ENCODE peak calls at places on chromosomes 13 and 19, in five cellular contexts. One of them, this sample, is unnamed.

GRCh38 chr19:13738073-13738472 is 26.2 kb upstream of the MRI1 start:
- DNase-seq in AG09319: no peak
- DNase-seq in neuronal stem cell: no peak
- DNase-seq in left ventricle myocardium inferior: no peak
- DNase-seq in stimulated activated CD4-positive, alpha-beta T cell treated with anti-CD3 and anti-CD28 coated beads, Interleukin-1b, Interleukin-23, amount 100 ng/mL, for 24 hours: no peak
- DNase-seq in this sample: no peak

GRCh38 chr13:19622189-19622588 is 11.3 kb upstream of the MPHOSPH8 start:
- DNase-seq in AG09319: no peak
- DNase-seq in neuronal stem cell: no peak
- DNase-seq in left ventricle myocardium inferior: no peak
- DNase-seq in stimulated activated CD4-positive, alpha-beta T cell treated with anti-CD3 and anti-CD28 coated beads, Interleukin-1b, Interleukin-23, amount 100 ng/mL, for 24 hours: no peak
- DNase-seq in this sample: no peak

GRCh38 chr13:106357198-106357597 is 178.3 kb downstream of the EFNB2 start:
- DNase-seq in AG09319: no peak
- DNase-seq in neuronal stem cell: peak
- DNase-seq in left ventricle myocardium inferior: no peak
- DNase-seq in stimulated activated CD4-positive, alpha-beta T cell treated with anti-CD3 and anti-CD28 coated beads, Interleukin-1b, Interleukin-23, amount 100 ng/mL, for 24 hours: no peak
- DNase-seq in this sample: peak

GRCh38 chr19:32862741-32863140 is 6.8 kb downstream of the SLC7A9 start:
- DNase-seq in AG09319: no peak
- DNase-seq in neuronal stem cell: no peak
- DNase-seq in left ventricle myocardium inferior: no peak
- DNase-seq in stimulated activated CD4-positive, alpha-beta T cell treated with anti-CD3 and anti-CD28 coated beads, Interleukin-1b, Interleukin-23, amount 100 ng/mL, for 24 hours: no peak
- DNase-seq in this sample: no peak

GRCh38 chr19:15759962-15760565 is 22.3 kb downstream of the OR10H3 start:
- DNase-seq in AG09319: no peak
- DNase-seq in neuronal stem cell: no peak
- DNase-seq in left ventricle myocardium inferior: no peak
- DNase-seq in stimulated activated CD4-positive, alpha-beta T cell treated with anti-CD3 and anti-CD28 coated beads, Interleukin-1b, Interleukin-23, amount 100 ng/mL, for 24 hours: no peak
- DNase-seq in this sample: no peak

GRCh38 chr13:20370815-20371421 is 138.8 kb upstream of the GJB6 start:
- DNase-seq in AG09319: no peak
- DNase-seq in neuronal stem cell: no peak
- DNase-seq in left ventricle myocardium inferior: no peak
- DNase-seq in stimulated activated CD4-positive, alpha-beta T cell treated with anti-CD3 and anti-CD28 coated beads, Interleukin-1b, Interleukin-23, amount 100 ng/mL, for 24 hours: no peak
- DNase-seq in this sample: no peak

GRCh38 chr13:77337159-77337558 is 10.3 kb upstream of the MYCBP2 start:
- DNase-seq in AG09319: no peak
- DNase-seq in neuronal stem cell: no peak
- DNase-seq in left ventricle myocardium inferior: no peak
- DNase-seq in stimulated activated CD4-positive, alpha-beta T cell treated with anti-CD3 and anti-CD28 coated beads, Interleukin-1b, Interleukin-23, amount 100 ng/mL, for 24 hours: no peak
- DNase-seq in this sample: no peak

GRCh38 chr19:3983936-3984583 is 1.2 kb downstream of the EEF2 start:
- DNase-seq in AG09319: no peak
- DNase-seq in neuronal stem cell: no peak
- DNase-seq in left ventricle myocardium inferior: no peak
- DNase-seq in stimulated activated CD4-positive, alpha-beta T cell treated with anti-CD3 and anti-CD28 coated beads, Interleukin-1b, Interleukin-23, amount 100 ng/mL, for 24 hours: no peak
- DNase-seq in this sample: no peak

GRCh38 chr19:30052122-30053075 is 110.4 kb downstream of the URI1 start:
- DNase-seq in AG09319: no peak
- DNase-seq in neuronal stem cell: no peak
- DNase-seq in left ventricle myocardium inferior: no peak
- DNase-seq in stimulated activated CD4-positive, alpha-beta T cell treated with anti-CD3 and anti-CD28 coated beads, Interleukin-1b, Interleukin-23, amount 100 ng/mL, for 24 hours: no peak
- DNase-seq in this sample: no peak

GRCh38 chr13:72970301-72970880 is 88.4 kb upstream of the KLF5 start:
- DNase-seq in AG09319: no peak
- DNase-seq in neuronal stem cell: no peak
- DNase-seq in left ventricle myocardium inferior: no peak
- DNase-seq in stimulated activated CD4-positive, alpha-beta T cell treated with anti-CD3 and anti-CD28 coated beads, Interleukin-1b, Interleukin-23, amount 100 ng/mL, for 24 hours: no peak
- DNase-seq in this sample: no peak

GRCh38 chr13:75101348-75101747 is 380.6 kb downstream of the TBC1D4 start:
- DNase-seq in AG09319: no peak
- DNase-seq in neuronal stem cell: no peak
- DNase-seq in left ventricle myocardium inferior: no peak
- DNase-seq in stimulated activated CD4-positive, alpha-beta T cell treated with anti-CD3 and anti-CD28 coated beads, Interleukin-1b, Interleukin-23, amount 100 ng/mL, for 24 hours: no peak
- DNase-seq in this sample: no peak

GRCh38 chr13:97855570-97855970 is 97.9 kb upstream of the IPO5 start:
- DNase-seq in AG09319: peak
- DNase-seq in neuronal stem cell: peak
- DNase-seq in left ventricle myocardium inferior: no peak
- DNase-seq in stimulated activated CD4-positive, alpha-beta T cell treated with anti-CD3 and anti-CD28 coated beads, Interleukin-1b, Interleukin-23, amount 100 ng/mL, for 24 hours: no peak
- DNase-seq in this sample: peak

GRCh38 chr13:23488442-23488841 is 54.9 kb upstream of the SACS start:
- DNase-seq in AG09319: no peak
- DNase-seq in neuronal stem cell: no peak
- DNase-seq in left ventricle myocardium inferior: no peak
- DNase-seq in stimulated activated CD4-positive, alpha-beta T cell treated with anti-CD3 and anti-CD28 coated beads, Interleukin-1b, Interleukin-23, amount 100 ng/mL, for 24 hours: no peak
- DNase-seq in this sample: no peak

GRCh38 chr19:19540707-19541515 is 2.8 kb downstream of the CILP2 start:
- DNase-seq in AG09319: no peak
- DNase-seq in neuronal stem cell: peak
- DNase-seq in left ventricle myocardium inferior: no peak
- DNase-seq in stimulated activated CD4-positive, alpha-beta T cell treated with anti-CD3 and anti-CD28 coated beads, Interleukin-1b, Interleukin-23, amount 100 ng/mL, for 24 hours: peak
- DNase-seq in this sample: no peak

GRCh38 chr13:29474991-29475390 is 120.5 kb downstream of the SLC7A1 start:
- DNase-seq in AG09319: no peak
- DNase-seq in neuronal stem cell: no peak
- DNase-seq in left ventricle myocardium inferior: no peak
- DNase-seq in stimulated activated CD4-positive, alpha-beta T cell treated with anti-CD3 and anti-CD28 coated beads, Interleukin-1b, Interleukin-23, amount 100 ng/mL, for 24 hours: no peak
- DNase-seq in this sample: no peak

GRCh38 chr19:49973987-49974386 is 13.0 kb upstream of the SIGLEC11 start:
- DNase-seq in AG09319: no peak
- DNase-seq in neuronal stem cell: no peak
- DNase-seq in left ventricle myocardium inferior: peak
- DNase-seq in stimulated activated CD4-positive, alpha-beta T cell treated with anti-CD3 and anti-CD28 coated beads, Interleukin-1b, Interleukin-23, amount 100 ng/mL, for 24 hours: no peak
- DNase-seq in this sample: no peak

GRCh38 chr13:86563308-86563707 is 764.1 kb upstream of the SLITRK6 start:
- DNase-seq in AG09319: no peak
- DNase-seq in neuronal stem cell: no peak
- DNase-seq in left ventricle myocardium inferior: no peak
- DNase-seq in stimulated activated CD4-positive, alpha-beta T cell treated with anti-CD3 and anti-CD28 coated beads, Interleukin-1b, Interleukin-23, amount 100 ng/mL, for 24 hours: no peak
- DNase-seq in this sample: no peak

GRCh38 chr13:100396771-100397170 is 191.8 kb downstream of the GGACT start:
- DNase-seq in AG09319: no peak
- DNase-seq in neuronal stem cell: no peak
- DNase-seq in left ventricle myocardium inferior: no peak
- DNase-seq in stimulated activated CD4-positive, alpha-beta T cell treated with anti-CD3 and anti-CD28 coated beads, Interleukin-1b, Interleukin-23, amount 100 ng/mL, for 24 hours: no peak
- DNase-seq in this sample: no peak

GRCh38 chr19:57803265-57803593 is 11.5 kb downstream of the ZNF552 start:
- DNase-seq in AG09319: no peak
- DNase-seq in neuronal stem cell: no peak
- DNase-seq in left ventricle myocardium inferior: no peak
- DNase-seq in stimulated activated CD4-positive, alpha-beta T cell treated with anti-CD3 and anti-CD28 coated beads, Interleukin-1b, Interleukin-23, amount 100 ng/mL, for 24 hours: no peak
- DNase-seq in this sample: no peak

GRCh38 chr13:48160879-48161278 is 66.0 kb upstream of the MED4 start:
- DNase-seq in AG09319: no peak
- DNase-seq in neuronal stem cell: no peak
- DNase-seq in left ventricle myocardium inferior: peak
- DNase-seq in stimulated activated CD4-positive, alpha-beta T cell treated with anti-CD3 and anti-CD28 coated beads, Interleukin-1b, Interleukin-23, amount 100 ng/mL, for 24 hours: no peak
- DNase-seq in this sample: no peak

GRCh38 chr13:73061478-73062275 is 2.9 kb downstream of the KLF5 start:
- DNase-seq in AG09319: no peak
- DNase-seq in neuronal stem cell: no peak
- DNase-seq in left ventricle myocardium inferior: no peak
- DNase-seq in stimulated activated CD4-positive, alpha-beta T cell treated with anti-CD3 and anti-CD28 coated beads, Interleukin-1b, Interleukin-23, amount 100 ng/mL, for 24 hours: no peak
- DNase-seq in this sample: no peak

GRCh38 chr19:54393381-54393780 is 21.9 kb upstream of the TTYH1 start:
- DNase-seq in AG09319: no peak
- DNase-seq in neuronal stem cell: no peak
- DNase-seq in left ventricle myocardium inferior: no peak
- DNase-seq in stimulated activated CD4-positive, alpha-beta T cell treated with anti-CD3 and anti-CD28 coated beads, Interleukin-1b, Interleukin-23, amount 100 ng/mL, for 24 hours: no peak
- DNase-seq in this sample: no peak

GRCh38 chr19:17865364-17866311 is 5.9 kb downstream of the RPL18A start:
- DNase-seq in AG09319: no peak
- DNase-seq in neuronal stem cell: no peak
- DNase-seq in left ventricle myocardium inferior: no peak
- DNase-seq in stimulated activated CD4-positive, alpha-beta T cell treated with anti-CD3 and anti-CD28 coated beads, Interleukin-1b, Interleukin-23, amount 100 ng/mL, for 24 hours: no peak
- DNase-seq in this sample: no peak

GRCh38 chr13:98251708-98252107 is 74.6 kb upstream of the RNF113B start:
- DNase-seq in AG09319: no peak
- DNase-seq in neuronal stem cell: no peak
- DNase-seq in left ventricle myocardium inferior: no peak
- DNase-seq in stimulated activated CD4-positive, alpha-beta T cell treated with anti-CD3 and anti-CD28 coated beads, Interleukin-1b, Interleukin-23, amount 100 ng/mL, for 24 hours: no peak
- DNase-seq in this sample: no peak

GRCh38 chr13:102914629-102914935 is 68.8 kb downstream of the ERCC5 start:
- DNase-seq in AG09319: no peak
- DNase-seq in neuronal stem cell: no peak
- DNase-seq in left ventricle myocardium inferior: no peak
- DNase-seq in stimulated activated CD4-positive, alpha-beta T cell treated with anti-CD3 and anti-CD28 coated beads, Interleukin-1b, Interleukin-23, amount 100 ng/mL, for 24 hours: no peak
- DNase-seq in this sample: no peak

GRCh38 chr19:10292206-10292788 is 2.5 kb downstream of the ICAM5 start:
- DNase-seq in AG09319: no peak
- DNase-seq in neuronal stem cell: peak
- DNase-seq in left ventricle myocardium inferior: peak
- DNase-seq in stimulated activated CD4-positive, alpha-beta T cell treated with anti-CD3 and anti-CD28 coated beads, Interleukin-1b, Interleukin-23, amount 100 ng/mL, for 24 hours: peak
- DNase-seq in this sample: no peak

GRCh38 chr19:12946092-12946845 is 607 bp downstream of the RAD23A start:
- DNase-seq in AG09319: peak
- DNase-seq in neuronal stem cell: peak
- DNase-seq in left ventricle myocardium inferior: peak
- DNase-seq in stimulated activated CD4-positive, alpha-beta T cell treated with anti-CD3 and anti-CD28 coated beads, Interleukin-1b, Interleukin-23, amount 100 ng/mL, for 24 hours: no peak
- DNase-seq in this sample: no peak

GRCh38 chr13:76822691-76823267 is 63.4 kb downstream of the KCTD12 start:
- DNase-seq in AG09319: no peak
- DNase-seq in neuronal stem cell: no peak
- DNase-seq in left ventricle myocardium inferior: no peak
- DNase-seq in stimulated activated CD4-positive, alpha-beta T cell treated with anti-CD3 and anti-CD28 coated beads, Interleukin-1b, Interleukin-23, amount 100 ng/mL, for 24 hours: no peak
- DNase-seq in this sample: no peak

GRCh38 chr13:112674412-112675383 is 15.1 kb upstream of the ATP11A start:
- DNase-seq in AG09319: no peak
- DNase-seq in neuronal stem cell: no peak
- DNase-seq in left ventricle myocardium inferior: no peak
- DNase-seq in stimulated activated CD4-positive, alpha-beta T cell treated with anti-CD3 and anti-CD28 coated beads, Interleukin-1b, Interleukin-23, amount 100 ng/mL, for 24 hours: no peak
- DNase-seq in this sample: no peak

GRCh38 chr19:1465191-1466016 is 13.6 kb downstream of the C19orf25 start:
- DNase-seq in AG09319: no peak
- DNase-seq in neuronal stem cell: no peak
- DNase-seq in left ventricle myocardium inferior: no peak
- DNase-seq in stimulated activated CD4-positive, alpha-beta T cell treated with anti-CD3 and anti-CD28 coated beads, Interleukin-1b, Interleukin-23, amount 100 ng/mL, for 24 hours: no peak
- DNase-seq in this sample: no peak

GRCh38 chr13:26412263-26412662 is 145.2 kb upstream of the WASF3 start:
- DNase-seq in AG09319: no peak
- DNase-seq in neuronal stem cell: no peak
- DNase-seq in left ventricle myocardium inferior: no peak
- DNase-seq in stimulated activated CD4-positive, alpha-beta T cell treated with anti-CD3 and anti-CD28 coated beads, Interleukin-1b, Interleukin-23, amount 100 ng/mL, for 24 hours: no peak
- DNase-seq in this sample: no peak

GRCh38 chr13:38361551-38362262 is 12.1 kb downstream of the UFM1 start:
- DNase-seq in AG09319: no peak
- DNase-seq in neuronal stem cell: no peak
- DNase-seq in left ventricle myocardium inferior: no peak
- DNase-seq in stimulated activated CD4-positive, alpha-beta T cell treated with anti-CD3 and anti-CD28 coated beads, Interleukin-1b, Interleukin-23, amount 100 ng/mL, for 24 hours: no peak
- DNase-seq in this sample: no peak